ENCODE peak calls at places on chromosomes 7 and 10, in four cellular contexts. H is brain microvascular endothelial cell, M is K562, I is dorsolateral prefrontal cortex. X is an unnamed sample. For H3K27me3, the result is how much of the 10 kb centered on the place peaks cover.

GRCh38 chr7:120984406-120984805 is 4.1 kb upstream of the CPED1 start:
- DNase-seq in H (no peak), I (no peak), M (no peak), X (no peak)

GRCh38 chr10:72008096-72008933 is 44.1 kb downstream of the CHST3 start:
- DNase-seq in M (no peak), I (no peak), H (no peak), X (no peak)

GRCh38 chr7:155189600-155189989 is 108.1 kb upstream of the INSIG1 start:
- DNase-seq in I (no peak), M (no peak), H (no peak), X (no peak)

GRCh38 chr7:140889645-140890044 is 35.1 kb downstream of the BRAF start:
- DNase-seq in M (peak), I (no peak), H (no peak), X (no peak)

GRCh38 chr7:128209229-128210035 is 31.6 kb upstream of the LEP start:
- DNase-seq in H (peak), I (no peak), M (peak), X (peak)

GRCh38 chr7:132919776-132920175 is 162.1 kb downstream of the CHCHD3 start:
- DNase-seq in H (no peak), I (no peak), M (no peak), X (no peak)

GRCh38 chr7:43199333-43199732 is 86.9 kb downstream of the HECW1 start:
- DNase-seq in I (no peak), M (no peak), H (no peak), X (peak)

GRCh38 chr7:157686285-157686894 is 349.6 kb downstream of the DNAJB6 start:
- DNase-seq in M (no peak), H (no peak), I (no peak), X (no peak)

GRCh38 chr7:3897430-3898385 is 596.7 kb downstream of the SDK1 start:
- DNase-seq in M (peak), H (peak), I (no peak), X (peak)

GRCh38 chr7:108335264-108335918 is 120.8 kb downstream of the NRCAM start:
- DNase-seq in H (peak), I (no peak), M (no peak), X (no peak)

GRCh38 chr10:63468947-63469346 is 3.2 kb upstream of the JMJD1C start:
- DNase-seq in I (no peak), M (no peak), H (no peak), X (no peak)

GRCh38 chr10:50416885-50417284 is 165.6 kb upstream of the ASAH2 start:
- DNase-seq in M (peak), I (no peak), H (no peak), X (no peak)

GRCh38 chr10:58535311-58535710 is 22.6 kb downstream of the BICC1 start:
- DNase-seq in H (no peak), I (no peak), M (no peak), X (no peak)

GRCh38 chr7:118803-119376 is 73.5 kb upstream of the FAM20C start:
- DNase-seq in H (no peak), M (no peak), I (no peak), X (no peak)

GRCh38 chr7:98079891-98080653 is 26.6 kb upstream of the LMTK2 start:
- DNase-seq in H (no peak), I (no peak), M (no peak), X (no peak)

GRCh38 chr10:122373713-122374112 is 795 bp upstream of the PLEKHA1 start:
- DNase-seq in I (no peak), M (no peak), H (peak), X (no peak)

GRCh38 chr10:122376364-122376961 is 2.0 kb downstream of the PLEKHA1 start:
- DNase-seq in H (no peak), M (no peak), I (no peak), X (no peak)

GRCh38 chr10:122375761-122376160 is 1.3 kb downstream of the PLEKHA1 start:
- DNase-seq in H (no peak), I (no peak), M (no peak), X (no peak)

GRCh38 chr10:122374246-122374858 is at the start of gene PLEKHA1:
- DNase-seq in H (peak), M (peak), I (peak), X (peak)

GRCh38 chr10:122374859-122375721 is 582 bp downstream of the PLEKHA1 start:
- DNase-seq in H (peak), M (peak), I (peak), X (no peak)
- H3K27me3 ChIP-seq in H (under half), M (under half), I (under half), X (under half)

GRCh38 chr10:123294886-123295285 is 140.7 kb downstream of the BUB3 start:
- DNase-seq in M (no peak), H (no peak), I (no peak), X (no peak)
- TF ChIP-seq CTCF in M (no peak), H (no peak), I (no peak), X (no peak)

GRCh38 chr10:42997849-42998165 is 79.1 kb upstream of the RET start:
- DNase-seq in M (no peak), H (no peak), I (peak), X (no peak)

GRCh38 chr10:42998481-42999384 is 78.1 kb upstream of the RET start:
- DNase-seq in M (no peak), I (no peak), H (no peak), X (no peak)

GRCh38 chr10:43000021-43000411 is 76.9 kb upstream of the RET start:
- DNase-seq in H (no peak), I (peak), M (no peak), X (no peak)

GRCh38 chr10:43000651-43001426 is 76.0 kb upstream of the RET start:
- DNase-seq in I (no peak), M (no peak), H (no peak), X (no peak)

DNA sequence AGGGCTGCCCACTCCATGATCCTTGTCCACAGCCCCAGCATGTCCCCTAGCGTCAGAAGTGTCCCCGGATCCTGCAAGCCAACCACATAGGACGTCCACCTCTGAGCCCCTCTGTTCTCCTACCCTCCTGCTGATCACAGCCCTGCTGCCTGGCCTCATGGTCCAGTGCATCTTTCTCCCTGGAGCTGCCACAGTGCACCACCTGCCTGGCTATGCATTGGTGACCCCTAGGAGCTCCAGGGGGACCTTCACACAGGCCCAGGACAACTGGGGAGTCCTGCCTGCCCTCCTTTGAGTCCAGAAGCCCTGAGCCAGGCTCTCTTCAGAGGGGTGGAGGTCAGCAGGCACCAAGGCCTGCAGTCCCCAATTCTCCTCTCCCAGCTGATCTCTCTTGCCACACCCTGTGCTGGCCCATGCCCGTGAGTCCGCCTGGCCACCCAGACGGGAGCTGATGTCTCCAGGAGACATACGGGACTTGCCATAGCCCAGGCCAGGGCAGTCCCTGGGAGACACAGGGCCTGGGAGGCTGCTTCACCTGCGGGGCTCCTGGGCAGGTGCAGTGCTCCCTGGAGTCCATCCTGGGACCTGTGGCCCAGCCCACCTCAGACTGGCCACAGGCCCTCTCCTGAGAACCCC is 77.4 kb upstream of the RET start:
- DNase-seq in M (no peak), H (no peak), I (peak), X (no peak)
- H3K4me3 ChIP-seq in M (no peak), H (no peak), I (no peak), X (no peak)

GRCh38 chr10:47401210-47401609 is 17.1 kb upstream of the ZNF488 start:
- DNase-seq in I (no peak), M (no peak), H (no peak), X (no peak)

GRCh38 chr10:47396311-47396717 is 12.2 kb upstream of the ZNF488 start:
- DNase-seq in H (no peak), I (no peak), M (no peak), X (no peak)

GRCh38 chr10:47400251-47400650 is 16.2 kb upstream of the ZNF488 start:
- DNase-seq in I (no peak), M (no peak), H (no peak), X (no peak)

GRCh38 chr10:47400786-47401185 is 16.7 kb upstream of the ZNF488 start:
- DNase-seq in H (no peak), I (no peak), M (no peak), X (no peak)

DNA sequence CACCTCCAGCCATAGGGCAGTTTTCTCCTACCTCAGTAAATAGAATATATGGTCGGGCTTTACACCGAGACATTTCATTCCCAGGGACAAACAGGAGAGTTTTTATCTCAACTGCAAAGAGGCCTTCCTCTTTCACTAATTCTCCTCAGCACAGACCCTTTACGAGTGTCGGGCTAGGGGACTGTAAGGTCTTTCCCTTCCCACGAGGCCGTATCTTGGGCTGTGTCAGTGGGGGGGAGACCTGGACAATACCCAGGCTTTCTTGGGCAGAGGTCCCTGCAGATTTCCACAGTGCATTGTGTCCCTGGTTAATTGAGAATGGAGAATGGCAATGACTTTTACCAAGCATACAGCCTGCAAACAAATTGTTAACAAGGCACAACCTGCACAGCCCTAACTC is 13.2 kb upstream of the ZNF488 start:
- DNase-seq in M (no peak), H (no peak), I (no peak), X (no peak)
- H3K27me3 ChIP-seq in M (under half), H (under half), I (under half), X (under half)

DNA sequence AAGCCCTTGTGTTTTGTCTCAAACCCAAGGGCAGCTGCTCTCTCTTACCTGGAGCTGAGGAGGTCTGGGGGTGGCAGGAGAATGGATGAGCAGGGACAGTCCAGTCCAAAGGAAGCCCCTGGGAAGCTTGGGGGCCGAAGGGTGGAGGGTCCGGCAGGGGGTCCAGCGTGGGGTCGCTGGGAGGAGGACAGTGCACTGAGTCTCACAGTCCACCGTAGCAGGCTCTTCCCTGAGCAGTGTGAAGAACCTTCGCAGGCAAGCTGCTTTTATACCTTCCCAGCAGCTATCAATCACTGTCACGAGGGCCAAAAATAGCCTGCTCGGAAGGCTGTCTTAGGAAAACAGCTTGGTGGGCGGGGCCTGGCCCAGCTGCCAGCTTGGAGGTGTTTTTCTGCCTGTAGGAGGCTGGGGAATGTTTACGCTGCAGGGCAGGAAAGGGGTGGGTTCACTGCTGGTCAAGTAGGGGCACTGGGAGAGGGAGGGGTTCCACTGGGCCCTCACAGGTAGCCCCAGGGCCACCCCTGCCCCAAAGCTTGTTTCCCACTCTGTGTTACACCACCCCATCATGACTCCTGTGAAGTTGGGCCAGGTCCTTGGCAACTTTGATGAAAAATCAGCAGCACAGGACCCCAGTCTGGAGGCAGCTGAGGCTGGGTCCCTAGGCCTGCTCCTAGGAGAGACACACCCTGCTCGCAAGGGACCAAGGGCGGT is at the start of gene DEPP1:
- DNase-seq in H (peak), I (peak), M (peak), X (peak)
- TF ChIP-seq CTCF in H (peak), I (no peak), M (no peak), X (peak)